ENCODE peak calls at places on chromosomes 1 and 21, in six cellular contexts. Y is HCT116, T is MM.1S, W is SK-N-SH, M is GM23338, E is PC-3. V is an unnamed sample. For H3K36me3, the result is how much of the 10 kb centered on the place peaks cover.

GRCh38 chr1:217453816-217454215 is 177.1 kb downstream of the GPATCH2 start:
- DNase-seq in M (peak), Y (no peak), E (no peak), W (peak), T (no peak), V (no peak)

GRCh38 chr1:198157847-198158765 is 1.3 kb downstream of the NEK7 start:
- DNase-seq in E (peak), Y (no peak), W (peak), T (peak), M (peak), V (peak)

GRCh38 chr1:170530972-170531757 is 801 bp upstream of the GORAB start:
- DNase-seq in Y (no peak), W (peak), M (peak), T (no peak), E (no peak), V (no peak)

GRCh38 chr1:47696404-47696910 is 258.6 kb downstream of the FOXD2 start:
- DNase-seq in E (no peak), W (no peak), Y (no peak), T (no peak), M (no peak), V (no peak)

GRCh38 chr1:247400685-247401084 is 15.3 kb upstream of the NLRP3 start:
- DNase-seq in M (peak), W (no peak), T (no peak), E (no peak), Y (no peak), V (no peak)

GRCh38 chr1:22184892-22185612 is 42.2 kb upstream of the WNT4 start:
- DNase-seq in Y (no peak), T (no peak), M (peak), W (peak), E (no peak), V (no peak)

GRCh38 chr1:218171302-218171893 is 113.7 kb upstream of the RRP15 start:
- DNase-seq in T (peak), W (peak), E (peak), Y (peak), M (peak), V (peak)

GRCh38 chr1:2977886-2978611 is 43.2 kb upstream of the ACTRT2 start:
- DNase-seq in E (no peak), W (no peak), M (no peak), T (no peak), Y (no peak), V (no peak)

GRCh38 chr1:87061742-87062156 is 147.3 kb downstream of the HS2ST1 start:
- DNase-seq in W (no peak), M (no peak), Y (no peak), E (peak), T (peak), V (peak)

GRCh38 chr1:15362737-15363128 is 47.0 kb upstream of the EFHD2 start:
- DNase-seq in E (no peak), T (no peak), Y (no peak), W (no peak), M (no peak), V (no peak)

GRCh38 chr21:31781737-31782136 is 49.8 kb upstream of the SCAF4 start:
- DNase-seq in T (no peak), Y (no peak), W (no peak), M (no peak), E (peak), V (no peak)

GRCh38 chr1:25217015-25217414 is 15.3 kb downstream of the SYF2 start:
- DNase-seq in W (no peak), E (no peak), M (no peak), Y (no peak), T (no peak), V (no peak)

GRCh38 chr1:232327296-232327695 is 302.6 kb downstream of the SIPA1L2 start:
- DNase-seq in T (no peak), Y (no peak), E (no peak), M (no peak), W (no peak), V (no peak)

GRCh38 chr1:68188060-68188538 is 44.2 kb downstream of the WLS start:
- DNase-seq in Y (no peak), E (no peak), W (no peak), M (no peak), T (peak), V (no peak)

GRCh38 chr1:200298242-200298641 is 111.6 kb downstream of the ZNF281 start:
- DNase-seq in T (no peak), W (no peak), E (no peak), Y (no peak), M (no peak), V (no peak)

GRCh38 chr1:11783556-11783955 is 21.6 kb downstream of the C1orf167 start:
- DNase-seq in M (no peak), E (no peak), W (no peak), Y (no peak), T (peak), V (peak)
- TF ChIP-seq EZH2phosphoT487 in M (no peak), E (no peak), W (no peak), Y (no peak), T (no peak), V (no peak)

DNA sequence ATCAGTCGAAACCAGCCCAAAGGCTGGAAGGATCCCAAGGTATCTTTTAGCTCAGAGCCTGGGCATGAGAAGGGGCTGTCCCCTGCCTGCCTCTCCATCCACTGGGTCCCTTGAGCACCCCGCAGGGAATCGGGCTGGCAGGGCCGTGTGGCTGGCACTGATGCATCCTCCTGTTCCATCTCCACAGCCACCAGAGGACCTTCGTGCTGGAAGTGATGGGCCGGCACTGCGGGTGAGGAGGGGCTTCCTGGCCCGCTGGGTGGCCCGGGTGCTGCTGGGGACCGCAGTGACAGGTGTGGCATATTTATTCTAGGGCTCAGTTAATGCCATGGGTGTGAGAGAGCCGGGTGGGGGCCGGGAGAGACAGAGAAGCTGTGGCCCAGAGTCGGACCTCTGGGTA is 13.6 kb downstream of the PFKL start:
- DNase-seq in Y (no peak), T (no peak), W (no peak), E (no peak), M (no peak), V (no peak)
- H3K36me3 ChIP-seq in Y (under half), T (under half), W (under half), E (under half), M (under half), V (under half)

GRCh38 chr21:39126486-39126806 is 56.8 kb downstream of the PSMG1 start:
- DNase-seq in Y (no peak), W (no peak), M (peak), T (no peak), E (no peak), V (no peak)
- TF ChIP-seq EZH2phosphoT487 in Y (no peak), W (no peak), M (no peak), T (no peak), E (no peak), V (no peak)

DNA sequence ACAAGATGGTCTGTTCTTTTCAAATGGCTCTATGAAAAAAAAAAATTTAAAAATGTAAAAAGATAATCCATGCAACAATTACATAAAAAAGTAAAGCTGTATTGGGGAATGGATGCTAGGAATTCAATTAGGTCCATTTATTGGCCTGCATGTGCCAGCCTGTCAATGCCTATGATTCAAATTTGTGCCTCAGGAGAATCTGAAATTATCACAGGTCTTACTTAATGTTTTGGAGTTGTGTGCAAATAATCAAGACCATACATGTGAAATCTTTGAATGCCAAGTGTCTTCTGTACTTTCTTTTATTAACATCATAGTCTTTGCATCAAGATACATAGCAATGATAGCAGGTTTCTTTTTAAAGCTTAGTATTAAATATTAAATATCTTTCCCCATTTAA is 13.5 kb upstream of the KLHL12 start:
- DNase-seq in M (no peak), T (no peak), W (no peak), Y (no peak), E (no peak), V (no peak)
- H3K36me3 ChIP-seq in M (under half), T (under half), W (half or more), Y (under half), E (under half), V (half or more)

DNA sequence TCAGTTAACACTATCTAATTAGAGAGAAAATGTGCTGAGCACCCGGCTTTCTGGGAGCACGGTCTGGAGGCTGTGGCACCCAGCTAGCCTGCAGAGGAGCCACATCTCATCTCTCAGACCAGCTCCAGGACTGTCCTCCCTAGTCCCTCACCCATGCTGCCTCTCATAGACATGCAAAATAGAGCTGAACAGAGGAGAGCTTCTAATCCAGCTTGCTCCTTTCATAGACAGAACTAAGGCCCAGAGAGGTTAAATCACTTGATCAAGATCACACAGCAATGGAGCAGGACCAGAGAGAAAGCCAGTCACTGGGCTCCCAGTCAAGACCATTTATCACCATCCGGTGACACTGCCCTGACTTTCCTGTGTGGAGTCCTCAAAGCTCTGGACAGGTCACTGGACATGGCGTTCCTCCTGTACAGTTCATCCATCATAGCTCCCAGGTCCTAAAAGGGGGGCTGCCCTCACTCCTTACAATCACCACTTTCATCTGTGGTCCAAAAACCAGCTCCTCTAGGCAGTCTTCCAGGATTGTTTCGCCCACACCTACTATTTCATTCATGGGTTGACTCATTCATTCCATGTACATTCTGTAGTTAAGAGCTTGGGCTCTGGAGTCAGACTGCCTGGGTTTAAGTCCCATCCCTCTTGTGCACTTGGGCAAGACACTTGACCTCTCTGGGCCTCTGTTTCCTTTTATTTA is 8.8 kb upstream of the CAMK2N1 start:
- DNase-seq in Y (peak), W (no peak), M (no peak), T (no peak), E (peak), V (no peak)
- TF ChIP-seq EZH2phosphoT487 in Y (no peak), W (no peak), M (no peak), T (no peak), E (no peak), V (no peak)